ENCODE peak calls at places on chromosomes 6 and 20, in eight cellular contexts. J is activated T-cell treated with anti-CD3 and anti-CD28 coated beads, Interleukin-2, amount 50 U/mL, for 72 hours; Y is posterior cingulate gyrus; B is RWPE1; F is stimulated activated CD4-positive, alpha-beta T cell treated with anti-CD3 and anti-CD28 coated beads, Interleukin-1b, Interleukin-23, amount 100 ng/mL, for 48 hours; K is NCI-H1105; Q is anterior cingulate cortex; X is ureter. G is an unnamed sample.

GRCh38 chr20:1803216-1804128 is 91.7 kb upstream of the SIRPA start:
- DNase-seq in J (peak), Y (peak), B (no peak), F (peak), K (peak), Q (peak), X (peak), G (peak)

GRCh38 chr20:23856226-23856625 is 23.3 kb downstream of the CST5 start:
- DNase-seq in J (no peak), Y (no peak), B (no peak), F (no peak), K (no peak), Q (no peak), X (no peak), G (no peak)

GRCh38 chr6:155872961-155873360 is 417.3 kb upstream of the NOX3 start:
- DNase-seq in J (no peak), Y (no peak), B (no peak), F (no peak), K (no peak), Q (no peak), X (no peak), G (no peak)

GRCh38 chr6:36039113-36039512 is 11.5 kb downstream of the MAPK14 start:
- DNase-seq in J (no peak), Y (no peak), B (peak), F (no peak), K (no peak), Q (no peak), X (no peak), G (no peak)

GRCh38 chr6:138310294-138310693 is 67.4 kb upstream of the SMIM28 start:
- DNase-seq in J (no peak), Y (no peak), B (no peak), F (no peak), K (peak), Q (no peak), X (no peak), G (no peak)

GRCh38 chr6:145836170-145836569 is 21.6 kb upstream of the FBXO30 start:
- DNase-seq in J (no peak), Y (no peak), B (no peak), F (no peak), K (no peak), Q (no peak), X (no peak), G (no peak)

GRCh38 chr6:21201673-21202430 is 391.7 kb upstream of the SOX4 start:
- DNase-seq in J (no peak), Y (no peak), B (no peak), F (no peak), K (peak), Q (no peak), X (no peak), G (no peak)

GRCh38 chr20:63180541-63181185 is 35.3 kb downstream of the YTHDF1 start:
- DNase-seq in J (no peak), Y (peak), B (no peak), F (no peak), K (no peak), Q (peak), X (no peak), G (no peak)

GRCh38 chr20:37729909-37730308 is 36.1 kb downstream of the CTNNBL1 start:
- DNase-seq in J (no peak), Y (no peak), B (peak), F (no peak), K (no peak), Q (no peak), X (no peak), G (no peak)

GRCh38 chr20:48015136-48015925 is 230.1 kb upstream of the SULF2 start:
- DNase-seq in J (no peak), Y (no peak), B (no peak), F (no peak), K (no peak), Q (no peak), X (no peak), G (no peak)

GRCh38 chr6:4661391-4661790 is 114.8 kb upstream of the CDYL start:
- DNase-seq in J (no peak), Y (no peak), B (no peak), F (no peak), K (no peak), Q (no peak), X (no peak), G (no peak)

GRCh38 chr20:52972965-52973819 is 1.0 kb downstream of the TSHZ2 start:
- DNase-seq in J (peak), Y (no peak), B (peak), F (peak), K (no peak), Q (no peak), X (no peak), G (no peak)

GRCh38 chr6:28866342-28867077 is 57.3 kb downstream of the TRIM27 start:
- DNase-seq in J (peak), Y (peak), B (no peak), F (peak), K (peak), Q (peak), X (peak), G (peak)

GRCh38 chr6:169853196-169854082 is 102.0 kb downstream of the ERMARD start:
- DNase-seq in J (no peak), Y (no peak), B (no peak), F (no peak), K (no peak), Q (no peak), X (no peak), G (peak)

GRCh38 chr6:50842861-50843384 is 24.3 kb downstream of the TFAP2B start:
- DNase-seq in J (no peak), Y (no peak), B (no peak), F (no peak), K (no peak), Q (no peak), X (no peak), G (no peak)

GRCh38 chr6:61809004-61809595 is 476.9 kb downstream of the KHDRBS2 start:
- DNase-seq in J (no peak), Y (no peak), B (peak), F (no peak), K (peak), Q (no peak), X (no peak), G (no peak)

GRCh38 chr6:30821862-30822784 is 62.2 kb upstream of the DDR1 start:
- DNase-seq in J (no peak), Y (no peak), B (peak), F (no peak), K (peak), Q (no peak), X (no peak), G (no peak)

GRCh38 chr20:10171864-10172751 is 46.5 kb upstream of the SNAP25 start:
- DNase-seq in J (peak), Y (peak), B (peak), F (peak), K (peak), Q (peak), X (peak), G (peak)

GRCh38 chr20:19252670-19253120 is 40.3 kb downstream of the SLC24A3 start:
- DNase-seq in J (no peak), Y (no peak), B (peak), F (no peak), K (no peak), Q (no peak), X (peak), G (peak)

GRCh38 chr20:1187605-1188171 is 2.9 kb upstream of the TMEM74B start:
- DNase-seq in J (no peak), Y (no peak), B (no peak), F (no peak), K (no peak), Q (no peak), X (no peak), G (no peak)

GRCh38 chr20:53959849-53960585 is 110.4 kb downstream of the BCAS1 start:
- DNase-seq in J (no peak), Y (no peak), B (no peak), F (no peak), K (no peak), Q (no peak), X (no peak), G (no peak)

GRCh38 chr6:30837870-30838269 is 46.4 kb upstream of the DDR1 start:
- DNase-seq in J (no peak), Y (no peak), B (no peak), F (no peak), K (no peak), Q (no peak), X (no peak), G (no peak)

GRCh38 chr6:48893048-48893447 is 570.0 kb downstream of the MMUT start:
- DNase-seq in J (no peak), Y (no peak), B (no peak), F (no peak), K (no peak), Q (no peak), X (no peak), G (no peak)

GRCh38 chr6:12354499-12354898 is 64.3 kb downstream of the EDN1 start:
- DNase-seq in J (no peak), Y (no peak), B (peak), F (no peak), K (no peak), Q (no peak), X (peak), G (peak)

GRCh38 chr20:362271-363254 is 15.7 kb downstream of the NRSN2 start:
- DNase-seq in J (peak), Y (no peak), B (peak), F (peak), K (peak), Q (peak), X (peak), G (peak)

GRCh38 chr6:8203337-8203736 is 101.0 kb upstream of the EEF1E1 start:
- DNase-seq in J (no peak), Y (no peak), B (no peak), F (no peak), K (no peak), Q (no peak), X (no peak), G (no peak)

GRCh38 chr20:62837790-62838458 is 21.1 kb downstream of the COL9A3 start:
- DNase-seq in J (no peak), Y (peak), B (no peak), F (no peak), K (peak), Q (no peak), X (peak), G (no peak)

GRCh38 chr20:51338692-51339440 is 203.7 kb downstream of the NFATC2 start:
- DNase-seq in J (no peak), Y (no peak), B (peak), F (no peak), K (no peak), Q (no peak), X (no peak), G (no peak)